ENCODE peak calls at places on chromosomes 12 and 14, in ten cellular contexts. Z is SK-N-SH, A is mammary epithelial cell, K is fibroblast of lung, R is iPS DF 6.9, P is cardiac fibroblast, L is tibial nerve, Y is pancreas, G is GM12865, Q is HCT116. C is an unnamed sample.

GRCh38 chr14:105899657-105900397 is 373.4 kb downstream of the TMEM121 start:
- DNase-seq in G (no peak), P (no peak), Q (no peak), L (no peak), R (no peak), K (no peak), Z (no peak), A (no peak), Y (no peak), C (no peak)

GRCh38 chr14:22010532-22011242 is 337.1 kb upstream of the OR4E1 start:
- DNase-seq in Q (no peak), P (no peak), L (no peak), A (no peak), R (no peak), Y (no peak), K (no peak), G (no peak), Z (no peak), C (no peak)

GRCh38 chr12:47102845-47103666 is 23.3 kb upstream of the AMIGO2 start:
- DNase-seq in R (no peak), G (no peak), Y (no peak), P (peak), Z (no peak), L (no peak), Q (no peak), A (peak), K (peak), C (no peak)

GRCh38 chr12:123840765-123841425 is 78.8 kb downstream of the DNAH10 start:
- DNase-seq in K (no peak), Y (no peak), Q (no peak), Z (no peak), L (no peak), R (no peak), G (no peak), A (no peak), P (no peak), C (peak)

GRCh38 chr14:105483300-105484068 is 3.2 kb upstream of the CRIP1 start:
- DNase-seq in K (no peak), G (no peak), L (no peak), Q (no peak), Z (no peak), Y (no peak), A (no peak), P (no peak), R (no peak), C (no peak)

GRCh38 chr14:61196792-61197191 is 84.3 kb downstream of the TMEM30B start:
- DNase-seq in A (peak), Q (no peak), R (no peak), K (no peak), Z (no peak), L (no peak), Y (no peak), G (no peak), P (no peak), C (no peak)

GRCh38 chr12:111823891-111824290 is 18.1 kb upstream of the MAPKAPK5 start:
- DNase-seq in Z (no peak), R (no peak), P (no peak), L (no peak), G (no peak), Y (no peak), K (no peak), A (no peak), Q (no peak), C (no peak)

GRCh38 chr14:89701079-89702043 is 253.2 kb downstream of the EFCAB11 start:
- DNase-seq in Z (peak), L (peak), P (peak), R (peak), Q (peak), A (peak), Y (peak), K (peak), G (peak), C (peak)

GRCh38 chr12:110366474-110367208 is 36.9 kb downstream of the ANAPC7 start:
- DNase-seq in R (no peak), P (no peak), Y (no peak), A (no peak), Z (no peak), Q (no peak), L (no peak), K (no peak), G (no peak), C (no peak)

GRCh38 chr14:72892103-72892878 is 1.6 kb downstream of the DPF3 start:
- DNase-seq in Z (peak), Y (peak), R (no peak), K (peak), P (peak), L (no peak), G (peak), A (peak), Q (no peak), C (peak)

GRCh38 chr14:30299915-30300314 is 259.0 kb upstream of the G2E3 start:
- DNase-seq in R (no peak), Y (no peak), G (no peak), Q (no peak), Z (no peak), P (peak), L (no peak), A (no peak), K (peak), C (no peak)

GRCh38 chr12:38919191-38919590 is 13.8 kb upstream of the CPNE8 start:
- DNase-seq in P (peak), R (no peak), K (peak), A (peak), Y (no peak), L (no peak), G (no peak), Q (no peak), Z (no peak), C (no peak)

GRCh38 chr14:65103150-65103760 is 938 bp upstream of the MAX start:
- DNase-seq in P (peak), A (no peak), Z (peak), Y (no peak), L (no peak), G (peak), R (no peak), K (peak), Q (no peak), C (no peak)

GRCh38 chr12:90947869-90948268 is 7.1 kb downstream of the CCER1 start:
- DNase-seq in Z (no peak), A (no peak), G (no peak), P (no peak), K (no peak), Q (no peak), L (no peak), Y (no peak), R (no peak), C (no peak)

GRCh38 chr12:553216-554000 is 93.7 kb downstream of the B4GALNT3 start:
- DNase-seq in A (no peak), K (no peak), Z (no peak), G (peak), Y (no peak), P (no peak), Q (no peak), R (no peak), L (no peak), C (no peak)

GRCh38 chr12:26327975-26328635 is 132.7 kb downstream of the SSPN start:
- DNase-seq in L (no peak), Z (no peak), A (no peak), Q (no peak), G (peak), R (no peak), K (no peak), P (no peak), Y (no peak), C (no peak)

GRCh38 chr12:47986266-47986610 is 18.0 kb downstream of the COL2A1 start:
- DNase-seq in Y (peak), Q (no peak), G (no peak), L (no peak), R (no peak), A (no peak), Z (no peak), K (no peak), P (no peak), C (no peak)

GRCh38 chr14:28102814-28103213 is 663.8 kb upstream of the FOXG1 start:
- DNase-seq in Y (no peak), Z (no peak), R (no peak), G (no peak), K (peak), A (peak), Q (no peak), P (peak), L (no peak), C (no peak)

GRCh38 chr14:93879362-93879983 is 47.7 kb upstream of the FAM181A start:
- DNase-seq in L (no peak), A (no peak), Q (no peak), R (no peak), Y (no peak), Z (no peak), G (no peak), K (no peak), P (no peak), C (no peak)

GRCh38 chr14:94051115-94051514 is 25.0 kb downstream of the OTUB2 start:
- DNase-seq in G (no peak), Q (no peak), Z (no peak), R (no peak), A (peak), L (no peak), P (peak), Y (no peak), K (peak), C (peak)

GRCh38 chr12:63420206-63420644 is 248.1 kb downstream of the DPY19L2 start:
- DNase-seq in Q (peak), Y (no peak), R (peak), Z (peak), G (peak), P (peak), K (peak), A (peak), L (no peak), C (peak)

GRCh38 chr12:54378791-54379400 is 5.6 kb downstream of the ZNF385A start:
- DNase-seq in G (no peak), Y (peak), R (no peak), A (no peak), K (no peak), L (peak), Z (peak), Q (no peak), P (peak), C (peak)
- H3K4me3 ChIP-seq in G (no peak), Y (peak), R (peak), A (no peak), K (peak), L (peak), Z (peak), Q (peak), P (peak), C (peak)

GRCh38 chr12:120368789-120369475 is at the start of gene MSI1:
- DNase-seq in Q (no peak), Z (peak), K (no peak), R (no peak), P (no peak), A (no peak), G (no peak), L (no peak), Y (peak), C (peak)
- H3K4me3 ChIP-seq in Q (peak), Z (peak), K (peak), R (peak), P (no peak), A (peak), G (no peak), L (peak), Y (peak), C (peak)

GRCh38 chr12:132602578-132603239 is 7.7 kb downstream of the LRCOL1 start:
- DNase-seq in P (no peak), Q (no peak), A (no peak), L (no peak), Y (no peak), Z (peak), R (no peak), K (no peak), G (no peak), C (peak)
- H3K4me3 ChIP-seq in P (no peak), Q (no peak), A (no peak), L (no peak), Y (no peak), Z (no peak), R (no peak), K (no peak), G (no peak), C (no peak)

GRCh38 chr14:75831455-75831854 is 150.3 kb downstream of the TGFB3 start:
- DNase-seq in P (peak), R (no peak), L (peak), Y (peak), Z (no peak), A (peak), G (no peak), K (peak), Q (no peak), C (no peak)
- H3K4me3 ChIP-seq in P (no peak), R (no peak), L (no peak), Y (no peak), Z (no peak), A (no peak), G (no peak), K (no peak), Q (no peak), C (no peak)

C was measured in endodermal cell.